ENCODE peak calls at places on chromosome 18, in ten cellular contexts. One of them, this sample, is unnamed.

GRCh38 chr18:8828798-8829197 is 123.4 kb downstream of the MTCL1 start:
- DNase-seq in IMR-90: no peak
- DNase-seq in HCT116: no peak
- DNase-seq in body of pancreas: no peak
- DNase-seq in spleen: no peak
- DNase-seq in gastrocnemius medialis: no peak
- DNase-seq in heart left ventricle: no peak
- DNase-seq in A549: no peak
- DNase-seq in K562: no peak
- DNase-seq in endothelial cell of umbilical vein: no peak
- DNase-seq in this sample: no peak

GRCh38 chr18:80167947-80168745 is 59.1 kb downstream of the ADNP2 start:
- DNase-seq in HCT116: no peak
- DNase-seq in IMR-90: no peak
- DNase-seq in body of pancreas: no peak
- DNase-seq in heart left ventricle: peak; percentile 15
- DNase-seq in K562: no peak
- DNase-seq in A549: no peak
- DNase-seq in spleen: no peak
- DNase-seq in gastrocnemius medialis: no peak
- DNase-seq in endothelial cell of umbilical vein: no peak
- DNase-seq in this sample: peak; percentile 8

GRCh38 chr18:42310956-42311355 is 355.9 kb downstream of the PIK3C3 start:
- DNase-seq in IMR-90: no peak
- DNase-seq in heart left ventricle: peak; percentile 62
- DNase-seq in A549: no peak
- DNase-seq in spleen: no peak
- DNase-seq in endothelial cell of umbilical vein: no peak
- DNase-seq in K562: no peak
- DNase-seq in HCT116: no peak
- DNase-seq in gastrocnemius medialis: peak; percentile 29
- DNase-seq in body of pancreas: no peak
- DNase-seq in this sample: no peak

GRCh38 chr18:79583426-79583825 is 96.2 kb upstream of the CTDP1 start:
- DNase-seq in endothelial cell of umbilical vein: no peak
- DNase-seq in K562: no peak
- DNase-seq in spleen: peak; percentile 37
- DNase-seq in gastrocnemius medialis: no peak
- DNase-seq in HCT116: no peak
- DNase-seq in body of pancreas: no peak
- DNase-seq in IMR-90: no peak
- DNase-seq in A549: no peak
- DNase-seq in heart left ventricle: no peak
- DNase-seq in this sample: peak; percentile 4

GRCh38 chr18:74396252-74397204 is 60.6 kb downstream of the DIPK1C start:
- DNase-seq in gastrocnemius medialis: no peak
- DNase-seq in endothelial cell of umbilical vein: no peak
- DNase-seq in A549: no peak
- DNase-seq in body of pancreas: no peak
- DNase-seq in IMR-90: no peak
- DNase-seq in K562: no peak
- DNase-seq in HCT116: no peak
- DNase-seq in heart left ventricle: no peak
- DNase-seq in spleen: no peak
- DNase-seq in this sample: no peak

GRCh38 chr18:26919656-26920055 is 54.1 kb upstream of the AQP4 start:
- DNase-seq in gastrocnemius medialis: no peak
- DNase-seq in HCT116: no peak
- DNase-seq in heart left ventricle: no peak
- DNase-seq in spleen: no peak
- DNase-seq in A549: no peak
- DNase-seq in endothelial cell of umbilical vein: no peak
- DNase-seq in body of pancreas: no peak
- DNase-seq in K562: no peak
- DNase-seq in IMR-90: no peak
- DNase-seq in this sample: no peak

GRCh38 chr18:21463718-21464117 is 136.8 kb downstream of the ESCO1 start:
- DNase-seq in HCT116: no peak
- DNase-seq in heart left ventricle: no peak
- DNase-seq in IMR-90: no peak
- DNase-seq in K562: no peak
- DNase-seq in spleen: no peak
- DNase-seq in A549: no peak
- DNase-seq in body of pancreas: no peak
- DNase-seq in gastrocnemius medialis: no peak
- DNase-seq in endothelial cell of umbilical vein: no peak
- DNase-seq in this sample: no peak

GRCh38 chr18:9346775-9347174 is 12.2 kb downstream of the TWSG1 start:
- DNase-seq in IMR-90: no peak
- DNase-seq in gastrocnemius medialis: no peak
- DNase-seq in HCT116: no peak
- DNase-seq in heart left ventricle: no peak
- DNase-seq in spleen: no peak
- DNase-seq in K562: no peak
- DNase-seq in A549: no peak
- DNase-seq in endothelial cell of umbilical vein: no peak
- DNase-seq in body of pancreas: no peak
- DNase-seq in this sample: no peak

DNA sequence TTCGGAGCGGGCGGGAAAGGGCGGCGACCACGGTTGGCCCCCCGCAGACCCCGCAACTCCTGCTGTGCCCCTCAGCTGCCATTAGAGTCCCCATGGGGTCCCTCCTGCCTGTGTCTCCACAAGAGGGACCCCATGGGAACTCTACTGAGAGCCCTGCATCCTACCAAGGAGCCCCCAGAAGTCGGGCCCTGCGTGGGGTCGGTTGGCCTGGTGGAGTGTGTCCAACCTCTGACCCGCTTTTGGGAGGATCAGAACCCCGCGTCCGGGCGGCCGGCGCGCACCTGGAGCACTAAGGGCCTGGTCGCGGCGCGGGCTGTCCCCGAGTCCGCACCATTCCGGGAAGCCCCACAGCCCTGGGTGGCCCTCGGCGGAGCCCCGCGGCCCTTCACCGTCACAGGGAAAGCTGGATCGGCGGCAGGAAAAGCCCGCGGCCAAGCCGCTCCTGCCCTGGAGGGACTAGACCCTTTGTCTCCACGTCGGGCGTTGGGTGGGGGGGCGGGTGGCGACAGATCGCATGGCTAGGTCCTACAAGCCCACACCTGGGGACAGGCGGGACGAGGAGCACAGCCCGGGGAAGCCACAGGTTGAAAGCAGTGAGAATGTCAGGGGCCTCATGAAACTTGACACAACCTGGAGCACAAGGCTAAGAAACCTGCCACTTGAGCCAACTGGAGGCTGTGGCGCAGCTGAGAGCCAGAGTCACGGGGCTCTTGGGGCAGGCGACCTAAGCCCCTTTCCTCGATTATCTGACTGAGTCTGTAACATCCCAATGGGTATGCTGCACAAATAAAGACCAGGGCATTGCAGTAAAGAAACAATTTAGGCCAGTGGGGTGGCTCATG is 11.2 kb upstream of the CXXC1 start:
- DNase-seq in A549: no peak
- DNase-seq in spleen: peak; percentile 84
- DNase-seq in K562: no peak
- DNase-seq in IMR-90: no peak
- DNase-seq in HCT116: no peak
- DNase-seq in gastrocnemius medialis: no peak
- DNase-seq in body of pancreas: no peak
- DNase-seq in heart left ventricle: no peak
- DNase-seq in endothelial cell of umbilical vein: no peak
- DNase-seq in this sample: no peak
- H3K4me3 ChIP-seq in A549: no peak overlapping the region
- H3K4me3 ChIP-seq in spleen: peak overlapping the region; percentile 1
- H3K4me3 ChIP-seq in K562: no peak overlapping the region
- H3K4me3 ChIP-seq in IMR-90: no peak overlapping the region
- H3K4me3 ChIP-seq in HCT116: no peak overlapping the region
- H3K4me3 ChIP-seq in gastrocnemius medialis: peak overlapping the region; percentile 55
- H3K4me3 ChIP-seq in body of pancreas: no peak overlapping the region
- H3K4me3 ChIP-seq in heart left ventricle: peak overlapping the region; percentile 31
- H3K4me3 ChIP-seq in endothelial cell of umbilical vein: no peak overlapping the region
- H3K4me3 ChIP-seq in this sample: peak overlapping the region; percentile 17

GRCh38 chr18:12403601-12404506 is 3.9 kb upstream of the PRELID3A start:
- DNase-seq in endothelial cell of umbilical vein: peak; percentile 68
- DNase-seq in K562: peak; percentile 55
- DNase-seq in body of pancreas: no peak
- DNase-seq in gastrocnemius medialis: no peak
- DNase-seq in IMR-90: peak; percentile 91
- DNase-seq in A549: peak; percentile 51
- DNase-seq in HCT116: peak; percentile 68
- DNase-seq in spleen: peak; percentile 6
- DNase-seq in heart left ventricle: no peak
- DNase-seq in this sample: no peak
- H3K27ac ChIP-seq in endothelial cell of umbilical vein: peak overlapping the region; percentile 21
- H3K27ac ChIP-seq in K562: peak overlapping the region; percentile 72
- H3K27ac ChIP-seq in body of pancreas: no peak overlapping the region
- H3K27ac ChIP-seq in gastrocnemius medialis: no peak overlapping the region
- H3K27ac ChIP-seq in IMR-90: peak overlapping the region; percentile 25
- H3K27ac ChIP-seq in A549: peak overlapping the region; percentile 72
- H3K27ac ChIP-seq in HCT116: no peak overlapping the region
- H3K27ac ChIP-seq in spleen: no peak overlapping the region
- H3K27ac ChIP-seq in heart left ventricle: no peak overlapping the region
- H3K27ac ChIP-seq in this sample: no peak overlapping the region

GRCh38 chr18:35581555-35582309 is at the start of gene GALNT1:
- DNase-seq in endothelial cell of umbilical vein: peak; percentile 23
- DNase-seq in body of pancreas: peak; percentile 27
- DNase-seq in IMR-90: peak; percentile 4
- DNase-seq in heart left ventricle: peak; percentile 38
- DNase-seq in spleen: peak; percentile 91
- DNase-seq in gastrocnemius medialis: no peak
- DNase-seq in HCT116: no peak
- DNase-seq in K562: peak; percentile 71
- DNase-seq in A549: no peak
- DNase-seq in this sample: no peak

GRCh38 chr18:35582310-35582682 is 756 bp downstream of the GALNT1 start:
- DNase-seq in K562: no peak
- DNase-seq in HCT116: no peak
- DNase-seq in A549: no peak
- DNase-seq in spleen: no peak
- DNase-seq in body of pancreas: no peak
- DNase-seq in gastrocnemius medialis: no peak
- DNase-seq in endothelial cell of umbilical vein: no peak
- DNase-seq in IMR-90: no peak
- DNase-seq in heart left ventricle: no peak
- DNase-seq in this sample: no peak

GRCh38 chr18:35578481-35578880 is 3.1 kb upstream of the GALNT1 start:
- DNase-seq in gastrocnemius medialis: no peak
- DNase-seq in heart left ventricle: no peak
- DNase-seq in body of pancreas: no peak
- DNase-seq in K562: no peak
- DNase-seq in IMR-90: peak; percentile 6
- DNase-seq in A549: no peak
- DNase-seq in endothelial cell of umbilical vein: no peak
- DNase-seq in HCT116: no peak
- DNase-seq in spleen: no peak
- DNase-seq in this sample: no peak

GRCh38 chr18:35582899-35583558 is 1.5 kb downstream of the GALNT1 start:
- DNase-seq in spleen: no peak
- DNase-seq in HCT116: no peak
- DNase-seq in endothelial cell of umbilical vein: peak; percentile 64
- DNase-seq in body of pancreas: no peak
- DNase-seq in A549: no peak
- DNase-seq in heart left ventricle: no peak
- DNase-seq in IMR-90: peak; percentile 45
- DNase-seq in gastrocnemius medialis: no peak
- DNase-seq in K562: no peak
- DNase-seq in this sample: no peak

DNA sequence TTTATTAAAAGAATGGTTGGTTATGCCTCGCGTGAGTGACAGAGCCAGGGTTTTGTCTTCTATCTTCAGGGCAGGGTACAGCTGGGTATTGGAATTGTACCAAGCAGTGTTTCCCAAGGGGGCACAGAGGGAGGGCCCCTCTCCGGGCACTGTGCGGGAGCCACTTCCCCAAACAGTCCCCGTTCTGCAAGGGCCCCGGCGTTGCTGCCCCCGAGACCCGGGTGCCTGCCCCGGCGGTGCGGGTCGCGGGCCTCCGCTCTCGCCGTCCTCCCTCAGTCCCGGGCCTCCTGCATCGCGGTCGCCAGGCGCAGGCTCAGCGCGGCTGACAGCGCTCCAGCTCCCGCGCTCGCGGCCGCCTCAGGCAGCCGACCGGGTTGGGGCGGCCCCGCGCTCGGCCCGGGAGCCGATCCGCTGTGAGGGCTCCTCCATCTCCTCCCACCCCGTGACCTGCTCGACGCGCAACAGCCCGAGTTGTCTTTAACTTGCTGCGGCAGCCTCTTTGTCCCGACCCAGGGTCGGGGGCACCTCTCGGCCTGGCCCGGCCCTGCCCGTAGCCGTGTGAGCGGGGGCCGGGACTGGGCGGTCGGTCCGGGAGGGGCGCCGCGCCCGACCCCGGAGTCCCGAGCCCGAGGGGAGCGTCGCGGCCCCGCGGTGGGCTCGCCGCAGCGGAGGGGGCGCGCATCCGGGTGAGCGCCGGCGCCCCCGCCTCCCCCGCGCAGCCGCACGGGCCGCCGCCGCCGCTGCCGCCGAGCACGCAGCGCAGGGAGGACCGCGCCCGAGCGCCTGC is 599 bp upstream of the GALNT1 start:
- DNase-seq in heart left ventricle: peak; percentile 76
- DNase-seq in A549: no peak
- DNase-seq in gastrocnemius medialis: peak; percentile 40
- DNase-seq in HCT116: no peak
- DNase-seq in IMR-90: peak; percentile 41
- DNase-seq in K562: peak; percentile 76
- DNase-seq in spleen: peak; percentile 93
- DNase-seq in endothelial cell of umbilical vein: peak; percentile 58
- DNase-seq in body of pancreas: peak; percentile 56
- DNase-seq in this sample: peak; percentile 60
- TF ChIP-seq POLR2A in heart left ventricle: no peak
- TF ChIP-seq POLR2A in A549: no peak
- TF ChIP-seq POLR2A in gastrocnemius medialis: peak; percentile 41
- TF ChIP-seq POLR2A in HCT116: no peak
- TF ChIP-seq POLR2A in IMR-90: no peak
- TF ChIP-seq POLR2A in K562: no peak
- TF ChIP-seq POLR2A in spleen: no peak
- TF ChIP-seq POLR2A in endothelial cell of umbilical vein: no peak
- TF ChIP-seq POLR2A in body of pancreas: no peak
- TF ChIP-seq POLR2A in this sample: no peak

DNA sequence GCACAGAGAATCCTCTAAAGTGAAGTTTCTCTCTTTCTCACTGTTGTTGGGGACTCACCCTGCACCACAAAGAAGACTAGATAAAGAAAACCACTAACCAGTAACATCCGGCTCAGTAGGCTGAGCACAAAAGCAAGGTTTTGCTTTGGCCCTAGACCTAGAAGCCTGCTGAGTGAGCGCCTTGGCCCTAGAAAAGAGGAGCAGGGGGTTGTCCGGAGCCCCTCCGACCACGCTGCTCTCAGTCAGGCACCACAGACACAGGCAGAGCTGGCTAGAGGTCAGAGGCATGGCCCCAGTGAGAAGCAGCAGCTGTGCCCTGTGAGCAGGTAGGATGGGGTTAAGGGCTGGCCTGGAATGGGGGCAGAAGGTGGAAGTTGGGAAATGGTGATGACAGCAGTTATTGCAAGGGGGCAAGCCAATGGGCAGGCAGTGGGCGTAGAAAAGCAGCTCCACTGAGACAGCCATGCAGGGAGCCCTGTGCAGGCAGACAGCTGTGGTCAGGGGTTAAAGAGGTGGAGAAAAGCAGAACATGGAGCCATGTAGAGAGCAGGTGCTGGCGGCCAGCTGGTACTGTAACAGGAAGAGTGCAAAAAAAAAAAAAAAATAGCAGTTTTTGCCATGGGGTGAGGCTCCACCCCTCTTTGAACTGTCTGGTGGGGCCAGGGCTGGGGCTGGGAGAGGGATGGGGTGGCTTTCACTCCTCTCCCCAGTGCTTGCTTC is 36.9 kb upstream of the SLC14A1 start:
- DNase-seq in K562: no peak
- DNase-seq in gastrocnemius medialis: no peak
- DNase-seq in body of pancreas: no peak
- DNase-seq in spleen: peak; percentile 90
- DNase-seq in A549: no peak
- DNase-seq in IMR-90: no peak
- DNase-seq in HCT116: no peak
- DNase-seq in heart left ventricle: no peak
- DNase-seq in endothelial cell of umbilical vein: no peak
- DNase-seq in this sample: peak; percentile 32
- H3K4me3 ChIP-seq in K562: peak overlapping the region; percentile 17
- H3K4me3 ChIP-seq in gastrocnemius medialis: no peak overlapping the region
- H3K4me3 ChIP-seq in body of pancreas: no peak overlapping the region
- H3K4me3 ChIP-seq in spleen: no peak overlapping the region
- H3K4me3 ChIP-seq in A549: no peak overlapping the region
- H3K4me3 ChIP-seq in IMR-90: no peak overlapping the region
- H3K4me3 ChIP-seq in HCT116: no peak overlapping the region
- H3K4me3 ChIP-seq in heart left ventricle: no peak overlapping the region
- H3K4me3 ChIP-seq in endothelial cell of umbilical vein: no peak overlapping the region
- H3K4me3 ChIP-seq in this sample: no peak overlapping the region

This sample was measured in transverse colon.